ENCODE peak calls at places on chromosome 12, in ten cellular contexts. H is right lobe of liver, E is pancreas, Y is RWPE1, A is RWPE2, C is GM10248, D is fibroblast of the aortic adventitia, U is GM12864, Q is neural progenitor cell, M is suprapubic skin. G is an unnamed sample.

GRCh38 chr12:65014504-65015271 is 106.4 kb downstream of the WIF1 start:
- DNase-seq in U (no peak), M (no peak), Q (no peak), E (no peak), Y (peak), A (no peak), D (no peak), C (no peak), H (no peak), G (no peak)

GRCh38 chr12:27824126-27824842 is 44.2 kb upstream of the MANSC4 start:
- DNase-seq in Q (no peak), C (peak), Y (no peak), U (peak), M (no peak), H (no peak), E (no peak), D (no peak), A (no peak), G (no peak)

GRCh38 chr12:92029902-92030586 is 115.6 kb downstream of the BTG1 start:
- DNase-seq in M (no peak), C (no peak), E (no peak), A (no peak), H (no peak), Y (no peak), D (no peak), Q (no peak), U (no peak), G (no peak)

GRCh38 chr12:55629058-55629841 is 7.4 kb upstream of the OR10P1 start:
- DNase-seq in U (no peak), C (no peak), H (no peak), A (no peak), Q (no peak), Y (no peak), M (no peak), E (no peak), D (no peak), G (no peak)

GRCh38 chr12:12425616-12426015 is 68.7 kb downstream of the BORCS5 start:
- DNase-seq in M (no peak), A (no peak), D (peak), Q (no peak), E (no peak), Y (no peak), U (no peak), C (no peak), H (no peak), G (no peak)

GRCh38 chr12:124241776-124242528 is 52.9 kb upstream of the RFLNA start:
- DNase-seq in D (no peak), Q (no peak), E (no peak), C (no peak), A (no peak), Y (no peak), H (no peak), U (no peak), M (no peak), G (no peak)

GRCh38 chr12:127165567-127166392 is 1101.2 kb upstream of the TMEM132C start:
- DNase-seq in M (peak), C (peak), E (peak), Y (peak), H (peak), Q (peak), A (peak), D (peak), U (peak), G (peak)

GRCh38 chr12:50927356-50927755 is 25.0 kb upstream of the HIGD1C start:
- DNase-seq in Q (no peak), H (no peak), C (no peak), A (no peak), U (no peak), M (no peak), Y (no peak), E (no peak), D (no peak), G (no peak)

GRCh38 chr12:95790912-95791849 is 617 bp upstream of the NTN4 start:
- DNase-seq in Q (peak), E (peak), D (peak), A (no peak), H (peak), M (no peak), Y (peak), U (no peak), C (peak), G (peak)

GRCh38 chr12:105927553-105927952 is 211.2 kb downstream of the NUAK1 start:
- DNase-seq in C (no peak), A (no peak), Q (no peak), E (no peak), U (no peak), Y (no peak), D (no peak), H (no peak), M (no peak), G (no peak)

GRCh38 chr12:80714055-80714454 is 2.7 kb upstream of the MYF5 start:
- DNase-seq in H (peak), A (no peak), Y (no peak), M (no peak), C (no peak), Q (peak), U (no peak), E (no peak), D (peak), G (no peak)

GRCh38 chr12:45518516-45519235 is 210.8 kb upstream of the ARID2 start:
- DNase-seq in E (no peak), Y (no peak), A (no peak), C (peak), H (no peak), U (peak), M (no peak), D (no peak), Q (no peak), G (peak)

GRCh38 chr12:23810327-23810902 is 139.1 kb downstream of the SOX5 start:
- DNase-seq in Q (no peak), A (no peak), H (no peak), C (no peak), D (no peak), U (no peak), E (no peak), M (no peak), Y (no peak), G (no peak)

GRCh38 chr12:124713041-124713435 is 145.6 kb upstream of the NCOR2 start:
- DNase-seq in C (peak), M (no peak), E (no peak), H (peak), D (peak), U (no peak), Y (no peak), Q (no peak), A (no peak), G (peak)

GRCh38 chr12:68746572-68747180 is 700 bp downstream of the SLC35E3 start:
- DNase-seq in M (peak), H (peak), C (peak), D (peak), U (peak), E (peak), A (no peak), Y (peak), Q (peak), G (peak)

GRCh38 chr12:106586535-106586802 is 3.7 kb downstream of the RFX4 start:
- DNase-seq in C (no peak), U (no peak), Y (no peak), E (no peak), H (no peak), A (no peak), D (no peak), Q (peak), M (no peak), G (no peak)

GRCh38 chr12:111816065-111816615 is 25.9 kb upstream of the MAPKAPK5 start:
- DNase-seq in H (no peak), U (no peak), C (no peak), D (no peak), M (no peak), E (no peak), Q (no peak), A (no peak), Y (no peak), G (no peak)

GRCh38 chr12:46771268-46771837 is 54.4 kb downstream of the SLC38A4 start:
- DNase-seq in C (no peak), E (no peak), H (no peak), U (no peak), Y (no peak), M (no peak), D (peak), A (no peak), Q (no peak), G (no peak)

GRCh38 chr12:57011438-57012424 is 4.6 kb downstream of the TAC3 start:
- DNase-seq in Q (no peak), D (no peak), C (peak), A (no peak), Y (no peak), M (no peak), E (no peak), U (no peak), H (no peak), G (no peak)

GRCh38 chr12:117679776-117680175 is 289.0 kb downstream of the KSR2 start:
- DNase-seq in H (no peak), U (no peak), Q (no peak), M (no peak), Y (no peak), E (no peak), D (no peak), C (no peak), A (no peak), G (no peak)

GRCh38 chr12:132284071-132284492 is 45.3 kb downstream of the GALNT9 start:
- DNase-seq in H (no peak), A (no peak), U (no peak), E (peak), Q (no peak), D (peak), C (no peak), Y (peak), M (no peak), G (no peak)

GRCh38 chr12:3303410-3304136 is 187.4 kb upstream of the PRMT8 start:
- DNase-seq in A (no peak), H (no peak), Y (no peak), U (no peak), Q (peak), C (no peak), D (no peak), M (no peak), E (peak), G (no peak)

DNA sequence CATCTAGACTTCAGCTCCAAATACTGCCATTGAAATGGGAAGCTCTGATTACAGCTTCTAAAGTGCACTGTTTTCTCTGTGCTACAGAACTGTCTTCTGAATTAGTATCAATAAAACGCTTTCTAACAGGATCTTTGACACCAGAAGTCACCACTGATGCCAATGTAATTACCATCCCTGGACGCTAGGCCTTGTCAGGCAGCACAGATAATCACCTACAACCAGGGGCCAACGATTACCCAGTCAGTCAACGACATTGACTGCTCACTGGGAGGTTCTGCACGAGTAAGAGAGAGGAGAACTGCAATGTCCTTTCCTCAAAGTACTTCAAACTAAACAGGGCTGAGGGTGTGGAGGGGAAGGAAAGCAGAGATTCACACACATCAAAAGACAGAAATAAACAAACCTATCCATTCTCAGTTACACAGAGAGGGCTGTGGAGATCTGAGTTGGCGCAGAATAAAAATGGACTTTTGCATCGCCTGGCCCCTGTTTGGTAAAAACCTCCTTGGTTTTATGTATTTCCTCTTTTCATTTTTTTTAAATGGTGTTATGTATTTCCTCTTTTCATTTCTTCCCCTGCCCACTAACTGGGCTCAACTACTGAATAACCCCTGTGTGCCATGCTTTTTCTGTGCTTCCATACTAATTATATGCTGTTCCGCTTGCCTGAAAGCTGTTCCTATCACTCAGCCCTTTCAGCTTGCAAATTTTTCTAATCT is 492.2 kb downstream of the APAF1 start:
- DNase-seq in Q (no peak), C (no peak), M (no peak), H (no peak), E (no peak), A (no peak), U (no peak), Y (no peak), D (no peak), G (no peak)
- TF ChIP-seq CTCF in Q (peak), C (no peak), M (no peak), H (no peak), E (no peak), A (no peak), U (peak), Y (no peak), D (no peak), G (no peak)

GRCh38 chr12:77924703-77925102 is 94.0 kb downstream of the NAV3 start:
- DNase-seq in A (no peak), D (peak), U (no peak), Q (no peak), Y (no peak), H (no peak), E (no peak), C (no peak), M (no peak), G (no peak)

GRCh38 chr12:77928078-77928477 is 97.4 kb downstream of the NAV3 start:
- DNase-seq in D (no peak), Y (no peak), U (no peak), A (no peak), Q (no peak), H (no peak), C (no peak), E (no peak), M (no peak), G (no peak)

GRCh38 chr12:77923882-77924281 is 93.2 kb downstream of the NAV3 start:
- DNase-seq in E (no peak), M (no peak), H (no peak), U (no peak), Y (no peak), C (no peak), Q (no peak), A (no peak), D (peak), G (no peak)

GRCh38 chr12:77925536-77926108 is 94.9 kb downstream of the NAV3 start:
- DNase-seq in D (peak), Y (peak), M (peak), U (peak), E (peak), H (peak), C (peak), Q (peak), A (peak), G (peak)
- TF ChIP-seq CTCF in D (peak), Y (peak), M (peak), U (peak), E (peak), H (peak), C (peak), Q (peak), A (peak), G (peak)

DNA sequence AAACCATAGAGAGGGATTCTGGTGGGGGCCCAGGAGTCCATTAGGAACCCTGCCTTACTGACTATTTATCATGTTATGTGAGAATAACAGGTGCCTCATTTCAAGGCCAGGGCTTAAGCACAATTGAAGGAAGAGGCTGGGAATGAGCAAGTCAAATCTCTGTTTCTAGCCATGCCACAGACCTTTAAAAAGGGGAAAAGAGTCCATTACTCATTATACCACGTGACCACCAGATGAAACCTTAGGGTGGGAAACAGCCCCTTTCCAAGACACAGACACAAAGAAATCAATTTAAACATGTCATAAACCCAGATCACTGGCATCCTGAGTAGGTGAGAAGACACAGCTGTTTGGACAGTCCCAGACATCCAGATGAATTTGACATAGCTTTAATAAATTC is 39.5 kb upstream of the KRR1 start:
- DNase-seq in U (no peak), Y (no peak), H (no peak), E (no peak), D (peak), M (no peak), A (no peak), C (no peak), Q (no peak), G (no peak)
- TF ChIP-seq CTCF in U (no peak), Y (no peak), H (no peak), E (no peak), D (no peak), M (no peak), A (no peak), C (no peak), Q (no peak), G (no peak)

DNA sequence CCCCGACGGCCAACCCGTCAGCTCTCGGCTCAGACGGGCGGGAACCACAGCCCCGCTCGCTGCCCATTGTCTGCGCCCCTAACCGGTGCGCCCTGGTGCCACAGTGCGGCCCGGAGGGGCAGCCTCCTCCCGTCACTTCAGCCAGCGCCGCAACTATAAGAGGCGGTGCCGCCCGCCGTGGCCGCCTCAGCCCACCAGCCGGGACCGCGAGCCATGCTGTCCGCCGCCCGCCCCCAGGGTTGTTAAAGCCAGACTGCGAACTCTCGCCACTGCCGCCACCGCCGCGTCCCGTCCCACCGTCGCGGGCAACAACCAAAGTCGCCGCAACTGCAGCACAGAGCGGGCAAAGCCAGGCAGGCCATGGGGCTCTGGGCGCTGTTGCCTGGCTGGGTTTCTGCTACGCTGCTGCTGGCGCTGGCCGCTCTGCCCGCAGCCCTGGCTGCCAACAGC is at the start of gene WNT1:
- DNase-seq in C (no peak), Q (peak), H (no peak), D (no peak), A (no peak), M (no peak), U (no peak), Y (no peak), E (no peak), G (no peak)
- TF ChIP-seq CTCF in C (no peak), Q (no peak), H (peak), D (no peak), A (peak), M (peak), U (no peak), Y (peak), E (peak), G (no peak)

DNA sequence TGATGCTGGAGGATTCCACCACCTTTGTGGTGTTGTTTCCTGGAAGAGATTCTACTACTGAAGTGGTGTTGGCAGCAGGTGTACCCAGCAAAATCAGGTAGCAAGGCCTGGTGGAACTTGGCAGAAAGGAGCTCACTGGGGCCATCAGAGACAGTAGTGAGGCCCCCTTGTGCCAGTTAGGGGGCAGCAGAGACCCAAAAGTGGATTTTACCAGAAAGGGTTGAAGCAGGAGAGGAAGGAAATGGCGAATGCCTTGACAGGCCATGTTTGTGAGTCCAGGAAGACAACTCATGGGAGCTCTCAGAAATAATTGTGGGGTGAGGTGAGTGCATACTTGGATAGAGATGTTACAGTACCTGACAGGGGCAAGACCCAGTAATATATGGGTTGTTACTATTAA is 137.7 kb upstream of the FGD4 start:
- DNase-seq in Y (no peak), A (no peak), U (peak), M (no peak), D (peak), Q (peak), C (no peak), H (no peak), E (no peak), G (no peak)
- TF ChIP-seq CTCF in Y (no peak), A (no peak), U (peak), M (no peak), D (peak), Q (peak), C (peak), H (no peak), E (no peak), G (no peak)

DNA sequence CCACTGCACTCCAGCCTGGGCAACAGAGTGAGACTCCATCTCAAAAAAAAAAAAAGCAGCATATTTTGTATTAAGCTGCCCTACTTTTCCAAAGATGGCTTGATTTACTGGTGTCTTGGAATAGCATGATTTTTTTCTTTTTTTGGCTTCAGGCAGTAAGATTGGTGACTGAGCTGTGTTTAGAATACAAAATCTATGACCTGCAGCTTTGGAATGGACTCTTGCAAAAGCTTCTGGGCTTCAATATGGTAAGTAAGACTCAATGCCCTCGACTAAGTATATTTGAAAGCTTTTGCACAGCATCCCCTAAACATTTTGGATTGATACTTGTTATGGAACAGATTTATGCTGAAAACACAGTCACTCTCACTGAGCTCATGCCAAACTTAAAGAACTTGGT is 87.8 kb downstream of the KNTC1 start:
- DNase-seq in A (no peak), M (no peak), C (no peak), Q (no peak), E (no peak), Y (no peak), U (no peak), D (no peak), H (no peak), G (no peak)
- TF ChIP-seq CTCF in A (no peak), M (no peak), C (no peak), Q (no peak), E (no peak), Y (no peak), U (no peak), D (no peak), H (no peak), G (no peak)

DNA sequence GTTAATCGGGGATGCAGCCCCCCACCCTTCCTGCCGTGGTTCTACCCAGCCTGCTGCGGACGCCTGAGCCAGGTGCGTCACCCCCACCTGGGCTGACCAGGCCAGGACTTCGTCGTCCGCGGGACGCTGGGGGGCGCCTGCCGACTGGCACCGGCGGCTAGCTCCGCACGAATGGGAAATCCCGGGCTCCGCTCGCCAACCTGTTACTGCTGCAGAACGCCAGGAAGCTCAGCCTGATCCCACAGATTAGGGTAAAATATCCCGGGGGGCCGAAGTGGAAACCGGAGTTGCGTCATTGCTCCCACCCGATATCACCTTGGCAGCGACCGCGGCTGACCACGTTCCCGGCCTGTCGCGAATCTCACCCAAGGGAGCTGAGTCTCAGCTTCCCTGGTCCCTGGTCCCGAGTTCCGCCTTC is 528 bp upstream of the VDR start:
- DNase-seq in Y (peak), C (peak), M (no peak), D (no peak), U (no peak), Q (no peak), H (peak), A (peak), E (peak), G (peak)
- TF ChIP-seq CTCF in Y (peak), C (peak), M (no peak), D (no peak), U (peak), Q (peak), H (peak), A (peak), E (no peak), G (peak)

DNA sequence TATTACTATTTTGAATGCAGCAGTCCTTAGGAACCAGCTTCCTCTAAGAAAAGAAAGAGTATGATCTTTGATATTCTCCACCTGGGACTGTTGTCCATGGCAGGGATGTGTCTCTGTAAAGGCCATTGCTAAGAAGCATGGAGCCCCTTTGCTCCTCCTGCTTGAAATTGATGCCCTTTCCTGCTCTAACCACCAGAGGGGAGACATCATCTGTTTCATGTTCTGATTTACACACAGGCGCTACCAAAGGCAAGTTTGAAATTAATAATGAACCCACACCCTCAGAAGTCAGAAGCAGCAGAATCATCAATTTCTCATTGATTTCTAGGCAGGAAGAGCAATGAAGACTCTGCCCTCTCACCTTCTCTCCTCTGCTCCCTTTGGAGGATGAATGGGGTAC is 253.8 kb downstream of the RMST start:
- DNase-seq in A (no peak), D (no peak), H (no peak), C (no peak), Y (no peak), M (no peak), Q (peak), E (no peak), U (no peak), G (peak)
- TF ChIP-seq CTCF in A (no peak), D (no peak), H (peak), C (no peak), Y (no peak), M (no peak), Q (peak), E (no peak), U (peak), G (peak)

G was measured in Calu3.